ENCODE peak calls at places on chromosome 1, in ten cellular contexts. Z is CD8-positive, alpha-beta T cell; C is CD8-positive, alpha-beta memory T cell; M is small intestine; H is AG04450; T is cardiac fibroblast; F is fibroblast of pulmonary artery; U is CD4-positive, CD25-positive, alpha-beta regulatory T cell; J is psoas muscle; A is adrenal gland. X is an unnamed sample.
A peak's percentile ranks its signal among the peaks of the same experiment; 100 is the strongest.

GRCh38 chr1:88801575-88802208 is 89.7 kb downstream of the GTF2B start:
- DNase-seq in Z (no peak), C (no peak), M (no peak), H (no peak), T (peak; percentile 61), F (peak; percentile 36), U (no peak), J (no peak), A (no peak), X (peak; percentile 29)

GRCh38 chr1:198214924-198215323 is 58.1 kb downstream of the NEK7 start:
- DNase-seq in Z (no peak), C (no peak), M (no peak), H (no peak), T (no peak), F (no peak), U (no peak), J (no peak), A (no peak), X (no peak)

GRCh38 chr1:144101397-144102050 is 129.7 kb upstream of the FAM72C start:
- DNase-seq in Z (peak; percentile 13), C (no peak), M (peak; percentile 0), H (no peak), T (no peak), F (no peak), U (no peak), J (peak; percentile 30), A (peak; percentile 31), X (peak; percentile 5)

GRCh38 chr1:230124187-230125128 is 57.4 kb downstream of the GALNT2 start:
- DNase-seq in Z (no peak), C (no peak), M (no peak), H (no peak), T (no peak), F (no peak), U (no peak), J (no peak), A (no peak), X (no peak)

GRCh38 chr1:2493691-2494322 is 17.7 kb downstream of the PLCH2 start:
- DNase-seq in Z (peak; percentile 20), C (peak; percentile 61), M (no peak), H (no peak), T (no peak), F (no peak), U (peak; percentile 39), J (no peak), A (no peak), X (no peak)

GRCh38 chr1:89881415-89882058 is 60.7 kb downstream of the LRRC8D start:
- DNase-seq in Z (no peak), C (no peak), M (no peak), H (no peak), T (no peak), F (no peak), U (no peak), J (no peak), A (no peak), X (no peak)

GRCh38 chr1:84271452-84272273 is 29.8 kb upstream of the SAMD13 start:
- DNase-seq in Z (no peak), C (no peak), M (peak; percentile 41), H (no peak), T (no peak), F (peak; percentile 17), U (no peak), J (no peak), A (no peak), X (peak; percentile 44)

GRCh38 chr1:181038399-181038873 is 4.7 kb downstream of the MR1 start:
- DNase-seq in Z (peak; percentile 55), C (peak; percentile 76), M (peak; percentile 67), H (no peak), T (peak; percentile 84), F (peak; percentile 72), U (peak; percentile 66), J (peak; percentile 27), A (peak; percentile 67), X (peak; percentile 54)

GRCh38 chr1:116259665-116260064 is 113.4 kb upstream of the ATP1A1 start:
- DNase-seq in Z (no peak), C (no peak), M (no peak), H (no peak), T (no peak), F (no peak), U (peak; percentile 3), J (no peak), A (no peak), X (no peak)

GRCh38 chr1:92915547-92915946 is 45.7 kb downstream of the DIPK1A start:
- DNase-seq in Z (no peak), C (no peak), M (no peak), H (no peak), T (peak; percentile 39), F (no peak), U (no peak), J (no peak), A (no peak), X (no peak)

GRCh38 chr1:92922378-92923035 is 38.8 kb downstream of the DIPK1A start:
- DNase-seq in Z (no peak), C (no peak), M (no peak), H (no peak), T (no peak), F (no peak), U (no peak), J (no peak), A (no peak), X (peak; percentile 89)

GRCh38 chr1:92921031-92922023 is 39.9 kb downstream of the DIPK1A start:
- DNase-seq in Z (no peak), C (no peak), M (no peak), H (no peak), T (no peak), F (no peak), U (no peak), J (no peak), A (no peak), X (peak; percentile 66)

GRCh38 chr1:92913093-92913819 is 48.0 kb downstream of the DIPK1A start:
- DNase-seq in Z (no peak), C (no peak), M (no peak), H (no peak), T (no peak), F (no peak), U (no peak), J (no peak), A (no peak), X (no peak)

GRCh38 chr1:92916899-92917298 is 44.4 kb downstream of the DIPK1A start:
- DNase-seq in Z (no peak), C (no peak), M (no peak), H (peak; percentile 39), T (peak; percentile 53), F (no peak), U (no peak), J (no peak), A (no peak), X (peak; percentile 48)
- H3K4me3 ChIP-seq in Z (no peak overlapping the region), C (no peak overlapping the region), M (no peak overlapping the region), H (no peak overlapping the region), T (no peak overlapping the region), F (no peak overlapping the region), U (no peak overlapping the region), J (no peak overlapping the region), A (no peak overlapping the region), X (no peak overlapping the region)

DNA sequence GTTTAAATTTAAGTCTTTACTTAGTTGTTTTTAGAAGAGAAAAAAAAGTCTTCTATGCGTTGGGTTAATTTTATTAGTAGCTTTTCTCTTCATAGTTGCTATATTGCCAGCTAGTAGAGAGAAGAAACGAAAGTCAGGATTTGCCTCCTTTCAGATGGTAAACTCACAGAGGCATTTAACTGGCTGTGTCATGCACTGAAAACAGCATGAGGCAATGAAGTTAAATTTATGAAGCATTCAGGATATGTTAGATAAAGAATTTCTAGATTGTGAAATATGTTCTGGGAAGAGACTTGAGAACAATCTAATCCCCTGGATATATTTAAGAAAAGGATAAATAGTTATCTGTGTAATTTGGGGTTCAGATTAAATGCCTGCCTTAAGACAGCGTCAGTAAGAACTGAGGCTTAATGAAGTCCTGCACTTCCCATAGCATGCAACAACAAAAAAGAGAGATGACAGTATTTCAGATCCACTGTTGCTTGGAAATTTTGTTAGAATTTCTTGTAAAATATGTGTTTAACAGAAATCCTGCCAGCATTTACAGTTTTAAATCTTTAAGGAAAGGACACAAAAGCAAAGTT is 1.7 kb downstream of the ANGPTL1 start:
- DNase-seq in Z (no peak), C (no peak), M (no peak), H (no peak), T (peak; percentile 82), F (peak; percentile 80), U (no peak), J (no peak), A (no peak), X (peak; percentile 71)
- H3K4me3 ChIP-seq in Z (no peak overlapping the region), C (no peak overlapping the region), M (no peak overlapping the region), H (no peak overlapping the region), T (no peak overlapping the region), F (peak overlapping the region; percentile 49), U (no peak overlapping the region), J (peak overlapping the region; percentile 72), A (peak overlapping the region; percentile 47), X (peak overlapping the region; percentile 38)

GRCh38 chr1:225430301-225430700 is 2.5 kb upstream of the LBR start:
- DNase-seq in Z (no peak), C (no peak), M (no peak), H (no peak), T (no peak), F (no peak), U (no peak), J (no peak), A (no peak), X (no peak)

GRCh38 chr1:225435957-225436392 is 8.1 kb upstream of the LBR start:
- DNase-seq in Z (no peak), C (no peak), M (no peak), H (no peak), T (no peak), F (no peak), U (no peak), J (no peak), A (no peak), X (no peak)

GRCh38 chr1:225435487-225435886 is 7.6 kb upstream of the LBR start:
- DNase-seq in Z (no peak), C (no peak), M (no peak), H (no peak), T (no peak), F (no peak), U (no peak), J (no peak), A (no peak), X (no peak)

GRCh38 chr1:225431081-225431863 is 3.4 kb upstream of the LBR start:
- DNase-seq in Z (no peak), C (no peak), M (no peak), H (no peak), T (no peak), F (no peak), U (no peak), J (peak; percentile 18), A (no peak), X (no peak)

GRCh38 chr1:225434041-225434440 is 6.2 kb upstream of the LBR start:
- DNase-seq in Z (no peak), C (no peak), M (no peak), H (no peak), T (no peak), F (no peak), U (no peak), J (no peak), A (no peak), X (no peak)
- H3K4me3 ChIP-seq in Z (no peak overlapping the region), C (no peak overlapping the region), M (no peak overlapping the region), H (no peak overlapping the region), T (no peak overlapping the region), F (no peak overlapping the region), U (no peak overlapping the region), J (no peak overlapping the region), A (no peak overlapping the region), X (no peak overlapping the region)

DNA sequence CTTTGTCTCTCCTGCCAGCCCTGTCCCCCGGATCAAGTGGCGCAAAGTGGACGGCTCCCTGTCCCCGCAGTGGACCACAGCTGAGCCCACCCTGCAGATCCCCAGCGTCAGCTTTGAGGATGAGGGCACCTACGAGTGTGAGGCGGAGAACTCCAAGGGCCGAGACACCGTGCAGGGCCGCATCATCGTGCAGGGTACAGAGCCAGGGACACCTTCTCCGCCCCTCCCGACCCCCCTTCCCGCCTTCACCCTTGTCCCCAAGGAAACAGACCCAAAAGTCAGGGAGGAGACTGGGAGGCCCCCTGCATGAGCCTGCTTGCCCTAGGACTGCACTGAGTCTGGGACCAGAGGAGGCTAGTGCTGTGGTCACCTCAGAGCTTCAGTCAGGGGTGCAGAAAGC is 18.2 kb downstream of the CNTN2 start:
- DNase-seq in Z (no peak), C (peak; percentile 30), M (no peak), H (no peak), T (no peak), F (no peak), U (no peak), J (no peak), A (no peak), X (no peak)
- H3K4me3 ChIP-seq in Z (no peak overlapping the region), C (no peak overlapping the region), M (no peak overlapping the region), H (no peak overlapping the region), T (no peak overlapping the region), F (no peak overlapping the region), U (no peak overlapping the region), J (no peak overlapping the region), A (no peak overlapping the region), X (no peak overlapping the region)

X was measured in AG10803.